ENCODE peak calls at places on chromosomes 13 and 19, in seven cellular contexts. One of them, this sample, is unnamed.
A peak's percentile ranks its signal among the peaks of the same experiment; 100 is the strongest.

GRCh38 chr19:46386151-46386550 is 27.2 kb downstream of the CCDC8 start:
- DNase-seq in colonic mucosa: no peak
- DNase-seq in lower leg skin: no peak
- DNase-seq in ascending aorta: no peak
- DNase-seq in foreskin fibroblast: no peak
- DNase-seq in adrenal gland: peak; percentile 13
- DNase-seq in NB4: peak; percentile 4
- DNase-seq in this sample: no peak

GRCh38 chr13:34137200-34137599 is 319.3 kb downstream of the RFC3 start:
- DNase-seq in lower leg skin: no peak
- DNase-seq in NB4: no peak
- DNase-seq in ascending aorta: no peak
- DNase-seq in foreskin fibroblast: no peak
- DNase-seq in colonic mucosa: no peak
- DNase-seq in adrenal gland: no peak
- DNase-seq in this sample: no peak

GRCh38 chr19:18063463-18063862 is 23.3 kb downstream of the IL12RB1 start:
- DNase-seq in colonic mucosa: no peak
- DNase-seq in ascending aorta: no peak
- DNase-seq in adrenal gland: no peak
- DNase-seq in lower leg skin: no peak
- DNase-seq in foreskin fibroblast: no peak
- DNase-seq in NB4: peak; percentile 42
- DNase-seq in this sample: no peak

GRCh38 chr13:26011996-26012688 is 39.7 kb downstream of the SHISA2 start:
- DNase-seq in NB4: no peak
- DNase-seq in lower leg skin: no peak
- DNase-seq in foreskin fibroblast: no peak
- DNase-seq in ascending aorta: no peak
- DNase-seq in adrenal gland: peak; percentile 28
- DNase-seq in colonic mucosa: no peak
- DNase-seq in this sample: no peak

GRCh38 chr13:83350569-83350968 is 531.7 kb downstream of the SLITRK1 start:
- DNase-seq in foreskin fibroblast: peak; percentile 77
- DNase-seq in lower leg skin: no peak
- DNase-seq in NB4: no peak
- DNase-seq in colonic mucosa: no peak
- DNase-seq in adrenal gland: no peak
- DNase-seq in ascending aorta: no peak
- DNase-seq in this sample: no peak

GRCh38 chr19:52963229-52963760 is 614 bp upstream of the ZNF816 start:
- DNase-seq in lower leg skin: no peak
- DNase-seq in colonic mucosa: peak; percentile 33
- DNase-seq in adrenal gland: peak; percentile 29
- DNase-seq in foreskin fibroblast: no peak
- DNase-seq in NB4: no peak
- DNase-seq in ascending aorta: no peak
- DNase-seq in this sample: peak; percentile 20

GRCh38 chr13:55606045-55606665 is 1534.6 kb upstream of the PRR20A start:
- DNase-seq in adrenal gland: no peak
- DNase-seq in foreskin fibroblast: no peak
- DNase-seq in ascending aorta: no peak
- DNase-seq in lower leg skin: no peak
- DNase-seq in NB4: no peak
- DNase-seq in colonic mucosa: no peak
- DNase-seq in this sample: no peak

GRCh38 chr19:36771275-36772231 is 1.1 kb downstream of the ZNF850 start:
- DNase-seq in adrenal gland: peak; percentile 84
- DNase-seq in lower leg skin: peak; percentile 32
- DNase-seq in colonic mucosa: peak; percentile 62
- DNase-seq in foreskin fibroblast: peak; percentile 86
- DNase-seq in ascending aorta: no peak
- DNase-seq in NB4: peak; percentile 69
- DNase-seq in this sample: peak; percentile 70

GRCh38 chr13:36882829-36883390 is 37.1 kb downstream of the SMAD9 start:
- DNase-seq in ascending aorta: no peak
- DNase-seq in NB4: no peak
- DNase-seq in adrenal gland: no peak
- DNase-seq in colonic mucosa: no peak
- DNase-seq in foreskin fibroblast: no peak
- DNase-seq in lower leg skin: no peak
- DNase-seq in this sample: no peak

GRCh38 chr13:33204130-33204927 is 81.2 kb downstream of the STARD13 start:
- DNase-seq in foreskin fibroblast: peak; percentile 96
- DNase-seq in NB4: no peak
- DNase-seq in lower leg skin: peak; percentile 74
- DNase-seq in colonic mucosa: no peak
- DNase-seq in ascending aorta: no peak
- DNase-seq in adrenal gland: peak; percentile 64
- DNase-seq in this sample: peak; percentile 73

GRCh38 chr13:99015606-99016520 is 38.0 kb upstream of the DOCK9 start:
- DNase-seq in lower leg skin: no peak
- DNase-seq in ascending aorta: no peak
- DNase-seq in NB4: no peak
- DNase-seq in adrenal gland: no peak
- DNase-seq in colonic mucosa: no peak
- DNase-seq in foreskin fibroblast: peak; percentile 38
- DNase-seq in this sample: no peak

GRCh38 chr13:63855457-63856118 is 2439.9 kb upstream of the PCDH20 start:
- DNase-seq in foreskin fibroblast: no peak
- DNase-seq in lower leg skin: no peak
- DNase-seq in ascending aorta: no peak
- DNase-seq in NB4: no peak
- DNase-seq in colonic mucosa: no peak
- DNase-seq in adrenal gland: no peak
- DNase-seq in this sample: no peak

GRCh38 chr19:58395979-58396627 is 647 bp downstream of the RNF225 start:
- DNase-seq in NB4: no peak
- DNase-seq in ascending aorta: no peak
- DNase-seq in adrenal gland: no peak
- DNase-seq in foreskin fibroblast: peak; percentile 59
- DNase-seq in lower leg skin: no peak
- DNase-seq in colonic mucosa: no peak
- DNase-seq in this sample: no peak

GRCh38 chr19:3873151-3873550 is 4.3 kb upstream of the ZFR2 start:
- DNase-seq in lower leg skin: no peak
- DNase-seq in ascending aorta: no peak
- DNase-seq in NB4: no peak
- DNase-seq in foreskin fibroblast: no peak
- DNase-seq in colonic mucosa: no peak
- DNase-seq in adrenal gland: no peak
- DNase-seq in this sample: no peak

GRCh38 chr13:93151277-93151676 is 75.3 kb upstream of the GPC6 start:
- DNase-seq in lower leg skin: no peak
- DNase-seq in NB4: peak; percentile 87
- DNase-seq in ascending aorta: no peak
- DNase-seq in adrenal gland: no peak
- DNase-seq in colonic mucosa: no peak
- DNase-seq in foreskin fibroblast: peak; percentile 80
- DNase-seq in this sample: no peak

DNA sequence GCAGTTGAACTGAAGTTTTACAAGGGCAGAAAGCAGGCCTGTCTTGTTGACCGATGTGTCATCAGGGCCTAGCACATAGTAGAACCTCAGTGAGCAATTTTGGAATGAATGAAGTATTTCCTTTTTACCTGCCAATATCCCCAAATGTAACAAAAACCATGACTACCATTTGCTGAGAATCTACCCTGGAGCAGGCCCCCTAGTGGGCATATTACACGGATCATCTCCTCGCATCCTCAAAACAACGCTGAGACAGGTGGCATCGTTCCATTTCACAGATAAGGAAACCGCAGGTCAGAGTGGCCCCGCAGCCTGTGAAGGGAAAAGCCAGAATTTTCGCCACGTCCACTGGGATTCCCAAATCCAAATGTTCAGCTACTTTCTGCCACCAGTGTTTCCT is 77.9 kb downstream of the CACNA1A start:
- DNase-seq in colonic mucosa: peak; percentile 17
- DNase-seq in lower leg skin: no peak
- DNase-seq in foreskin fibroblast: peak; percentile 54
- DNase-seq in NB4: peak; percentile 22
- DNase-seq in ascending aorta: no peak
- DNase-seq in adrenal gland: no peak
- DNase-seq in this sample: no peak
- TF ChIP-seq CTCF in colonic mucosa: no peak
- TF ChIP-seq CTCF in lower leg skin: no peak
- TF ChIP-seq CTCF in foreskin fibroblast: peak; percentile 49
- TF ChIP-seq CTCF in NB4: peak; percentile 69
- TF ChIP-seq CTCF in ascending aorta: no peak
- TF ChIP-seq CTCF in adrenal gland: peak; percentile 13
- TF ChIP-seq CTCF in this sample: peak; percentile 43

GRCh38 chr13:39461685-39462266 is 141.2 kb downstream of the LHFPL6 start:
- DNase-seq in lower leg skin: no peak
- DNase-seq in colonic mucosa: no peak
- DNase-seq in NB4: no peak
- DNase-seq in ascending aorta: no peak
- DNase-seq in adrenal gland: no peak
- DNase-seq in foreskin fibroblast: no peak
- DNase-seq in this sample: no peak

GRCh38 chr13:39452412-39452811 is 150.6 kb downstream of the LHFPL6 start:
- DNase-seq in NB4: no peak
- DNase-seq in adrenal gland: no peak
- DNase-seq in foreskin fibroblast: peak; percentile 8
- DNase-seq in colonic mucosa: no peak
- DNase-seq in lower leg skin: no peak
- DNase-seq in ascending aorta: no peak
- DNase-seq in this sample: no peak

GRCh38 chr13:39455534-39456175 is 147.3 kb downstream of the LHFPL6 start:
- DNase-seq in NB4: peak; percentile 22
- DNase-seq in lower leg skin: no peak
- DNase-seq in adrenal gland: no peak
- DNase-seq in foreskin fibroblast: no peak
- DNase-seq in ascending aorta: no peak
- DNase-seq in colonic mucosa: no peak
- DNase-seq in this sample: no peak

GRCh38 chr13:39452834-39453233 is 150.2 kb downstream of the LHFPL6 start:
- DNase-seq in colonic mucosa: no peak
- DNase-seq in NB4: no peak
- DNase-seq in lower leg skin: no peak
- DNase-seq in adrenal gland: no peak
- DNase-seq in foreskin fibroblast: no peak
- DNase-seq in ascending aorta: no peak
- DNase-seq in this sample: no peak

DNA sequence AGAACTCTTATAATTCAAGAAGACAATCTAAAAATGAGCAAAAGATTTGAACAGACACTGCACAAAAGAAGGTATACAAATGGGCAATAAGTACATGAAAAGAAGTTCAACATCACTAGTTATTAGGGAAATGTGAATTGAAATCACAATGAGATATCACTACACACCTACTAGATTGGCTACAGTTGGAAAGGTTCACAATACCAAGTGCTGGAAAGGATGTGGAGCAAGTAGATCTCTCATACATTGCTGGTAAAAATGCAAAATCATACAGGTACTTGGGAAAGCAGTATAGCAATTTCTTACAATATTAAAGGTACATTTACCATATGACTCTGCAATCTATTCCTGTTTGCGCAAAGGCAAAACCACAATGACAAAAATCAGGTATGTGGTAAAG is 145.7 kb downstream of the LHFPL6 start:
- DNase-seq in colonic mucosa: no peak
- DNase-seq in NB4: no peak
- DNase-seq in adrenal gland: no peak
- DNase-seq in ascending aorta: no peak
- DNase-seq in lower leg skin: no peak
- DNase-seq in foreskin fibroblast: no peak
- DNase-seq in this sample: no peak
- H3K4me3 ChIP-seq in colonic mucosa: no peak overlapping the region
- H3K4me3 ChIP-seq in NB4: no peak overlapping the region
- H3K4me3 ChIP-seq in adrenal gland: no peak overlapping the region
- H3K4me3 ChIP-seq in ascending aorta: no peak overlapping the region
- H3K4me3 ChIP-seq in lower leg skin: no peak overlapping the region
- H3K4me3 ChIP-seq in foreskin fibroblast: no peak overlapping the region
- H3K4me3 ChIP-seq in this sample: no peak overlapping the region

DNA sequence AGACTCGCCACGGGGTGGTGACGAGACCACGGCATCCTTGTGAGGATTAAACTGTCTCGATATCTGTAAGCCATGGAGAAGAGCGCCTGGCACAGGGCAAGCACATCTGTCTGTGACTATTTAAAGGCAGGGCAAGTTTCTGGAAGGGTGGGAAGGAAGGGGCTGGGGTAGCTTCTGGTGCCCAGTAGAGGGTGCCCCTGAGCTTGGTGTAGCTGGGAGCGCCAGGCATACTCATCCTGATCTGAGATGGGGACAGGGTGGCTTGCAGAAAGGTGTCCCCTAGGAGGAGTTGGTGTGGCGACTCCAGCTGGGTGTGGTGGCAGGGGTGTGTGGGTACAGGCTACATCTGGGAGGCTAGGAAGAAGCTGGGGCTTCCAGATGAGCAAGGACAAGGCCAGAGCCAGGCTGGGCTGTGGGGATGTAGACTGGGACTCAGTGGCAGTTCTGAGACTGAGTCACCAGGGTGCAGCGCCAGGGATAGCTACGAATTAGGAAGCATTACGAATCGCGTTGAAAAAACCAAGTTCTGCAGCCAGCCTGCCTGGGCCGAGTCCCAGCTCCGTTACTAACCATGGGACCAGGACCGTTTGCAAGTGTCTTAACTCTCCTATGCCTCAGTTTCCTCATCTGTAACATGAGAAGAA is 23.1 kb upstream of the ASPDH start:
- DNase-seq in NB4: no peak
- DNase-seq in lower leg skin: no peak
- DNase-seq in adrenal gland: no peak
- DNase-seq in colonic mucosa: no peak
- DNase-seq in ascending aorta: no peak
- DNase-seq in foreskin fibroblast: no peak
- DNase-seq in this sample: no peak
- TF ChIP-seq CTCF in NB4: no peak
- TF ChIP-seq CTCF in lower leg skin: no peak
- TF ChIP-seq CTCF in adrenal gland: no peak
- TF ChIP-seq CTCF in colonic mucosa: no peak
- TF ChIP-seq CTCF in ascending aorta: no peak
- TF ChIP-seq CTCF in foreskin fibroblast: no peak
- TF ChIP-seq CTCF in this sample: no peak

GRCh38 chr13:72505376-72505775 is 222.1 kb downstream of the MZT1 start:
- DNase-seq in adrenal gland: no peak
- DNase-seq in NB4: no peak
- DNase-seq in lower leg skin: no peak
- DNase-seq in colonic mucosa: no peak
- DNase-seq in foreskin fibroblast: no peak
- DNase-seq in ascending aorta: no peak
- DNase-seq in this sample: no peak

GRCh38 chr13:72508392-72508791 is 219.0 kb downstream of the MZT1 start:
- DNase-seq in colonic mucosa: no peak
- DNase-seq in adrenal gland: no peak
- DNase-seq in lower leg skin: no peak
- DNase-seq in NB4: no peak
- DNase-seq in foreskin fibroblast: no peak
- DNase-seq in ascending aorta: no peak
- DNase-seq in this sample: no peak

GRCh38 chr13:72506706-72507105 is 220.7 kb downstream of the MZT1 start:
- DNase-seq in lower leg skin: no peak
- DNase-seq in adrenal gland: no peak
- DNase-seq in foreskin fibroblast: no peak
- DNase-seq in colonic mucosa: no peak
- DNase-seq in NB4: no peak
- DNase-seq in ascending aorta: no peak
- DNase-seq in this sample: no peak

GRCh38 chr13:72504026-72504925 is 223.2 kb downstream of the MZT1 start:
- DNase-seq in lower leg skin: no peak
- DNase-seq in NB4: no peak
- DNase-seq in colonic mucosa: no peak
- DNase-seq in ascending aorta: no peak
- DNase-seq in adrenal gland: no peak
- DNase-seq in foreskin fibroblast: no peak
- DNase-seq in this sample: no peak

GRCh38 chr13:72507394-72508199 is 219.8 kb downstream of the MZT1 start:
- DNase-seq in lower leg skin: no peak
- DNase-seq in colonic mucosa: no peak
- DNase-seq in adrenal gland: no peak
- DNase-seq in foreskin fibroblast: no peak
- DNase-seq in ascending aorta: no peak
- DNase-seq in NB4: no peak
- DNase-seq in this sample: no peak
- H3K4me3 ChIP-seq in lower leg skin: no peak overlapping the region
- H3K4me3 ChIP-seq in colonic mucosa: no peak overlapping the region
- H3K4me3 ChIP-seq in adrenal gland: no peak overlapping the region
- H3K4me3 ChIP-seq in foreskin fibroblast: peak overlapping the region; percentile 1
- H3K4me3 ChIP-seq in ascending aorta: no peak overlapping the region
- H3K4me3 ChIP-seq in NB4: no peak overlapping the region
- H3K4me3 ChIP-seq in this sample: peak overlapping the region; percentile 48

This sample was measured in left ventricle myocardium inferior.